ENCODE peak calls at places on chromosomes 3 and 15, in eight cellular contexts. One of them, this sample, is unnamed.

GRCh38 chr3:190076601-190077444 is 43.9 kb downstream of the P3H2 start:
- DNase-seq in foreskin fibroblast: peak
- DNase-seq in A549: peak
- DNase-seq in GM06990: no peak
- DNase-seq in HCT116: no peak
- DNase-seq in CD14-positive monocyte: no peak
- DNase-seq in WTC11: no peak
- DNase-seq in AG09309: peak
- DNase-seq in this sample: no peak

GRCh38 chr3:101819649-101820202 is 29.6 kb upstream of the NFKBIZ start:
- DNase-seq in foreskin fibroblast: no peak
- DNase-seq in WTC11: no peak
- DNase-seq in AG09309: no peak
- DNase-seq in A549: no peak
- DNase-seq in CD14-positive monocyte: no peak
- DNase-seq in HCT116: no peak
- DNase-seq in GM06990: no peak
- DNase-seq in this sample: no peak

GRCh38 chr15:73714695-73715301 is 30.6 kb downstream of the CD276 start:
- DNase-seq in foreskin fibroblast: no peak
- DNase-seq in GM06990: no peak
- DNase-seq in A549: no peak
- DNase-seq in CD14-positive monocyte: no peak
- DNase-seq in HCT116: no peak
- DNase-seq in AG09309: no peak
- DNase-seq in WTC11: no peak
- DNase-seq in this sample: no peak

GRCh38 chr3:87260270-87260669 is 16.1 kb downstream of the POU1F1 start:
- DNase-seq in GM06990: no peak
- DNase-seq in AG09309: peak
- DNase-seq in A549: peak
- DNase-seq in WTC11: peak
- DNase-seq in HCT116: peak
- DNase-seq in CD14-positive monocyte: no peak
- DNase-seq in foreskin fibroblast: peak
- DNase-seq in this sample: no peak

GRCh38 chr3:194369522-194370279 is at the start of gene LRRC15:
- DNase-seq in GM06990: no peak
- DNase-seq in CD14-positive monocyte: no peak
- DNase-seq in HCT116: no peak
- DNase-seq in AG09309: no peak
- DNase-seq in foreskin fibroblast: peak
- DNase-seq in WTC11: peak
- DNase-seq in A549: peak
- DNase-seq in this sample: no peak

GRCh38 chr3:56154297-56154696 is 314.0 kb downstream of the ERC2 start:
- DNase-seq in WTC11: no peak
- DNase-seq in HCT116: no peak
- DNase-seq in AG09309: no peak
- DNase-seq in A549: no peak
- DNase-seq in CD14-positive monocyte: no peak
- DNase-seq in GM06990: no peak
- DNase-seq in foreskin fibroblast: peak
- DNase-seq in this sample: no peak

GRCh38 chr15:95626501-95627361 is 703.8 kb upstream of the NR2F2 start:
- DNase-seq in AG09309: no peak
- DNase-seq in foreskin fibroblast: no peak
- DNase-seq in WTC11: peak
- DNase-seq in HCT116: no peak
- DNase-seq in GM06990: no peak
- DNase-seq in A549: no peak
- DNase-seq in CD14-positive monocyte: no peak
- DNase-seq in this sample: no peak

GRCh38 chr15:96334705-96335428 is 4.4 kb downstream of the NR2F2 start:
- DNase-seq in CD14-positive monocyte: no peak
- DNase-seq in HCT116: no peak
- DNase-seq in AG09309: no peak
- DNase-seq in A549: no peak
- DNase-seq in foreskin fibroblast: peak
- DNase-seq in WTC11: no peak
- DNase-seq in GM06990: no peak
- DNase-seq in this sample: no peak

GRCh38 chr3:140216249-140216648 is 281.3 kb downstream of the CLSTN2 start:
- DNase-seq in GM06990: no peak
- DNase-seq in HCT116: no peak
- DNase-seq in AG09309: no peak
- DNase-seq in CD14-positive monocyte: no peak
- DNase-seq in WTC11: no peak
- DNase-seq in A549: peak
- DNase-seq in foreskin fibroblast: no peak
- DNase-seq in this sample: no peak

GRCh38 chr3:123122525-123123315 is 55.9 kb downstream of the PDIA5 start:
- DNase-seq in A549: no peak
- DNase-seq in HCT116: no peak
- DNase-seq in CD14-positive monocyte: no peak
- DNase-seq in GM06990: no peak
- DNase-seq in AG09309: no peak
- DNase-seq in WTC11: no peak
- DNase-seq in foreskin fibroblast: peak
- DNase-seq in this sample: no peak

GRCh38 chr15:63553388-63553791 is 43.8 kb upstream of the FBXL22 start:
- DNase-seq in WTC11: no peak
- DNase-seq in GM06990: no peak
- DNase-seq in AG09309: peak
- DNase-seq in A549: no peak
- DNase-seq in CD14-positive monocyte: no peak
- DNase-seq in foreskin fibroblast: peak
- DNase-seq in HCT116: no peak
- DNase-seq in this sample: no peak

GRCh38 chr3:182233405-182233804 is 521.7 kb downstream of the SOX2 start:
- DNase-seq in AG09309: no peak
- DNase-seq in CD14-positive monocyte: no peak
- DNase-seq in A549: no peak
- DNase-seq in WTC11: no peak
- DNase-seq in GM06990: no peak
- DNase-seq in HCT116: no peak
- DNase-seq in foreskin fibroblast: no peak
- DNase-seq in this sample: no peak

GRCh38 chr3:42035816-42036482 is 55.2 kb upstream of the TRAK1 start:
- DNase-seq in A549: no peak
- DNase-seq in HCT116: no peak
- DNase-seq in foreskin fibroblast: peak
- DNase-seq in AG09309: no peak
- DNase-seq in GM06990: no peak
- DNase-seq in CD14-positive monocyte: no peak
- DNase-seq in WTC11: no peak
- DNase-seq in this sample: no peak

GRCh38 chr15:47571241-47571640 is 146.1 kb upstream of the SEMA6D start:
- DNase-seq in CD14-positive monocyte: no peak
- DNase-seq in A549: no peak
- DNase-seq in AG09309: no peak
- DNase-seq in GM06990: no peak
- DNase-seq in WTC11: no peak
- DNase-seq in HCT116: no peak
- DNase-seq in foreskin fibroblast: no peak
- DNase-seq in this sample: no peak

GRCh38 chr3:32414527-32415202 is 23.0 kb downstream of the CMTM7 start:
- DNase-seq in WTC11: no peak
- DNase-seq in AG09309: no peak
- DNase-seq in CD14-positive monocyte: no peak
- DNase-seq in foreskin fibroblast: no peak
- DNase-seq in A549: no peak
- DNase-seq in HCT116: no peak
- DNase-seq in GM06990: no peak
- DNase-seq in this sample: no peak

GRCh38 chr3:126858887-126859286 is 124.0 kb upstream of the PLXNA1 start:
- DNase-seq in foreskin fibroblast: peak
- DNase-seq in WTC11: no peak
- DNase-seq in CD14-positive monocyte: no peak
- DNase-seq in A549: peak
- DNase-seq in GM06990: no peak
- DNase-seq in HCT116: no peak
- DNase-seq in AG09309: peak
- DNase-seq in this sample: peak

GRCh38 chr3:38587548-38588131 is 61.8 kb downstream of the SCN5A start:
- DNase-seq in foreskin fibroblast: no peak
- DNase-seq in WTC11: no peak
- DNase-seq in HCT116: no peak
- DNase-seq in CD14-positive monocyte: peak
- DNase-seq in AG09309: no peak
- DNase-seq in GM06990: no peak
- DNase-seq in A549: no peak
- DNase-seq in this sample: peak

GRCh38 chr15:31302778-31303433 is 23.7 kb upstream of the KLF13 start:
- DNase-seq in HCT116: no peak
- DNase-seq in AG09309: no peak
- DNase-seq in foreskin fibroblast: no peak
- DNase-seq in WTC11: no peak
- DNase-seq in A549: no peak
- DNase-seq in CD14-positive monocyte: peak
- DNase-seq in GM06990: no peak
- DNase-seq in this sample: no peak
- TF ChIP-seq CTCF in HCT116: peak
- TF ChIP-seq CTCF in AG09309: peak
- TF ChIP-seq CTCF in foreskin fibroblast: no peak
- TF ChIP-seq CTCF in WTC11: no peak
- TF ChIP-seq CTCF in A549: no peak
- TF ChIP-seq CTCF in CD14-positive monocyte: peak
- TF ChIP-seq CTCF in GM06990: peak
- TF ChIP-seq CTCF in this sample: no peak

GRCh38 chr3:146532406-146532805 is 12.0 kb downstream of the PLSCR1 start:
- DNase-seq in GM06990: no peak
- DNase-seq in AG09309: no peak
- DNase-seq in A549: no peak
- DNase-seq in WTC11: no peak
- DNase-seq in CD14-positive monocyte: no peak
- DNase-seq in HCT116: no peak
- DNase-seq in foreskin fibroblast: peak
- DNase-seq in this sample: no peak
- TF ChIP-seq CTCF in GM06990: no peak
- TF ChIP-seq CTCF in AG09309: no peak
- TF ChIP-seq CTCF in A549: no peak
- TF ChIP-seq CTCF in WTC11: no peak
- TF ChIP-seq CTCF in CD14-positive monocyte: no peak
- TF ChIP-seq CTCF in HCT116: no peak
- TF ChIP-seq CTCF in foreskin fibroblast: no peak
- TF ChIP-seq CTCF in this sample: no peak

GRCh38 chr3:172321035-172321434 is 127.2 kb downstream of the GHSR start:
- DNase-seq in WTC11: no peak
- DNase-seq in A549: peak
- DNase-seq in HCT116: no peak
- DNase-seq in foreskin fibroblast: no peak
- DNase-seq in GM06990: peak
- DNase-seq in CD14-positive monocyte: no peak
- DNase-seq in AG09309: no peak
- DNase-seq in this sample: no peak

GRCh38 chr3:172317481-172317880 is 130.8 kb downstream of the GHSR start:
- DNase-seq in HCT116: no peak
- DNase-seq in GM06990: no peak
- DNase-seq in CD14-positive monocyte: no peak
- DNase-seq in AG09309: no peak
- DNase-seq in WTC11: no peak
- DNase-seq in foreskin fibroblast: no peak
- DNase-seq in A549: no peak
- DNase-seq in this sample: no peak

GRCh38 chr3:172317984-172318383 is 130.3 kb downstream of the GHSR start:
- DNase-seq in GM06990: peak
- DNase-seq in AG09309: peak
- DNase-seq in A549: peak
- DNase-seq in WTC11: no peak
- DNase-seq in CD14-positive monocyte: peak
- DNase-seq in HCT116: peak
- DNase-seq in foreskin fibroblast: peak
- DNase-seq in this sample: no peak

GRCh38 chr3:172319653-172320052 is 128.6 kb downstream of the GHSR start:
- DNase-seq in AG09309: no peak
- DNase-seq in WTC11: no peak
- DNase-seq in CD14-positive monocyte: no peak
- DNase-seq in foreskin fibroblast: no peak
- DNase-seq in A549: no peak
- DNase-seq in GM06990: no peak
- DNase-seq in HCT116: no peak
- DNase-seq in this sample: no peak

DNA sequence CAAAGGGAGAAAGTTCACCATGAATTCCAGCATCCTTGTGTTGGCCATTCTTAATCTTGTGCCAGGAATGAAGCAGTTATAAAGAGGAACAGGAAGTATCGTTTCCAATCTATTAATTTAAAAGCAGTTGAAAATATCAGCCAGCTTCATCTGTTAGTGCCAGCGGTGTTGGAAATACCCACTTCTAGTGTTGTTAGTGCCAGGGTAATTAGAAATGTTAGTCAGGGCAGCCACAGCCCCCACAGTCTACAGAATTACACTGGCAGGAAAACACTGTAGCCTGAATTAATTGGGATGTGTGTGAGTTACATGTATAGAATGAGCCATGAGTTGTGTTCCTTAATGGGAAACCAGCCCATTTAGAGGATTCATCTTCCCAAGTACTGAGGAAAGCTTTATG is 127.8 kb downstream of the GHSR start:
- DNase-seq in WTC11: no peak
- DNase-seq in foreskin fibroblast: no peak
- DNase-seq in GM06990: no peak
- DNase-seq in AG09309: no peak
- DNase-seq in A549: no peak
- DNase-seq in HCT116: no peak
- DNase-seq in CD14-positive monocyte: no peak
- DNase-seq in this sample: no peak
- TF ChIP-seq CTCF in WTC11: no peak
- TF ChIP-seq CTCF in foreskin fibroblast: no peak
- TF ChIP-seq CTCF in GM06990: no peak
- TF ChIP-seq CTCF in AG09309: no peak
- TF ChIP-seq CTCF in A549: no peak
- TF ChIP-seq CTCF in HCT116: no peak
- TF ChIP-seq CTCF in CD14-positive monocyte: no peak
- TF ChIP-seq CTCF in this sample: no peak

DNA sequence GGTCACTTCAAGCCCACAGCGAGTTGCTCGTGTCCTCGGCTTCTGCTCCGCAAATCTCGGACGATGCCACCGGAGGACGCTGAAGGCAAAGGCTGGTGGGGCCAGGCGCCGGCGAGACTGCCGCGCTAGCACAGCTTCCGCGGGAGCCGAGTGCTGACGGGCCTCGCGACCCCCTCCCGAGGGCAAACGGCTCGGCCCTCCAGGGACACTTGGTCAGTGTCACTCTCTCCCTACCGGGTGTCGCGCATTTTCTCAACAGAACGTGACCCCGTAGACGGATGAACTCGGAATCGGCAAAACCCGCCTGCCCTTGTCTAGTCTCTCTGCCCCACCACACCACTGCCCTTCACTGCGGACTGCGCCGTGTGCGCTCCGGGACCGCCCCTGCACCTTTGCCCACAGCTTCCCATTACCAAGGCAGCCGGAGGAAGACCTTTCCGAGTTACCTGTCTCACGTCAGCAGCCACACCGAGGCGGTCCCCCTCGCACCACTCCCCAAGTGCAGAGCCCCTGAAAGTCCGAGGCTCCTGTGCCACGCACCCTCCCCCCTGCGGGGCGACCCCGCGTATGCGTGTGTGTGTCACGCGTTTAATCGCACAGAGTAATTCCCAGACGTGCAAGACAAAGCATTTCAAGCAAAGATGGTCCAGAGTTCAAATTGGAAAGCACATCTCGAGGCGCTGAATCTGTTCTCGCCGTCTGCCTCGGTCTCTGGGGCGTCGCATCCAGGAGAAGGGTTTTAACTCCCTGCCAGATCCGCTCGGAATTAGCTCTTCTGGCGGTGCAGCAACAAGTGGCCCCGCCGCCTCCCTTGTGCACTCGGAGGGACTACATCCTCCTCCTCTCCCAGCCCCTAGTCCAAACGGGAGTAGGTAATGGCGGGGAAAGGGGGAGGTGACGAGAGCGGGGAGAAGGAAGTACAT is 245.0 kb upstream of the TOPAZ1 start:
- DNase-seq in HCT116: no peak
- DNase-seq in foreskin fibroblast: peak
- DNase-seq in A549: peak
- DNase-seq in GM06990: peak
- DNase-seq in AG09309: no peak
- DNase-seq in CD14-positive monocyte: no peak
- DNase-seq in WTC11: peak
- DNase-seq in this sample: no peak
- TF ChIP-seq CTCF in HCT116: no peak
- TF ChIP-seq CTCF in foreskin fibroblast: peak
- TF ChIP-seq CTCF in A549: peak
- TF ChIP-seq CTCF in GM06990: peak
- TF ChIP-seq CTCF in AG09309: peak
- TF ChIP-seq CTCF in CD14-positive monocyte: no peak
- TF ChIP-seq CTCF in WTC11: no peak
- TF ChIP-seq CTCF in this sample: no peak